ENCODE peak calls at places on chromosomes 1 and 21, in six cellular contexts. O is type B pancreatic cell; B is activated CD4-positive, CD25-positive, alpha-beta regulatory T cell; H is HCT116; G is hepatic stellate cell; W is BJ. T is an unnamed sample.

GRCh38 chr1:62912028-62912638 is 128.2 kb downstream of the ATG4C start:
- DNase-seq in O (no peak), B (no peak), H (no peak), G (peak; percentile 10), W (no peak), T (no peak)

GRCh38 chr1:84892657-84893618 is at the start of gene LPAR3:
- DNase-seq in O (no peak), B (no peak), H (peak; percentile 71), G (no peak), W (no peak), T (peak; percentile 66)

GRCh38 chr21:15003463-15004135 is 61.2 kb downstream of the NRIP1 start:
- DNase-seq in O (no peak), B (no peak), H (no peak), G (no peak), W (no peak), T (no peak)

GRCh38 chr1:36248250-36248894 is 24.1 kb downstream of the THRAP3 start:
- DNase-seq in O (no peak), B (no peak), H (peak; percentile 75), G (peak; percentile 44), W (peak; percentile 72), T (no peak)

GRCh38 chr1:14083706-14084105 is 383.7 kb downstream of the PRDM2 start:
- DNase-seq in O (no peak), B (no peak), H (no peak), G (no peak), W (no peak), T (no peak)

GRCh38 chr1:93338426-93338825 is 7.3 kb upstream of the DR1 start:
- DNase-seq in O (no peak), B (no peak), H (peak; percentile 64), G (peak; percentile 71), W (peak; percentile 85), T (no peak)

GRCh38 chr1:203548917-203549708 is 55.2 kb downstream of the OPTC start:
- DNase-seq in O (no peak), B (no peak), H (no peak), G (no peak), W (no peak), T (no peak)

GRCh38 chr1:54475357-54476230 is 69.4 kb upstream of the SSBP3 start:
- DNase-seq in O (no peak), B (no peak), H (no peak), G (no peak), W (no peak), T (no peak)

GRCh38 chr1:203796223-203796747 is 862 bp downstream of the ZBED6 start:
- DNase-seq in O (no peak), B (no peak), H (no peak), G (no peak), W (no peak), T (no peak)

GRCh38 chr1:42328916-42329496 is 6.0 kb downstream of the FOXJ3 start:
- DNase-seq in O (no peak), B (no peak), H (no peak), G (no peak), W (no peak), T (no peak)

GRCh38 chr1:167776151-167776550 is 54.4 kb downstream of the MPZL1 start:
- DNase-seq in O (no peak), B (no peak), H (no peak), G (no peak), W (peak; percentile 49), T (no peak)

GRCh38 chr1:198937231-198938031 is 298.6 kb downstream of the PTPRC start:
- DNase-seq in O (no peak), B (no peak), H (peak; percentile 76), G (peak; percentile 84), W (peak; percentile 85), T (peak; percentile 49)